ENCODE peak calls at places on chromosomes 16 and 17, in five cellular contexts. C, L, A, F and H are unnamed samples.

GRCh38 chr16:89324056-89325010 is 106.8 kb downstream of the ZNF778 start:
- DNase-seq in F (no peak), A (no peak), C (peak; percentile 36), L (no peak), H (no peak)

GRCh38 chr16:67177743-67178699 is 5.7 kb downstream of the MATCAP1 start:
- DNase-seq in A (peak; percentile 68), C (peak; percentile 93), L (no peak), F (no peak), H (no peak)

GRCh38 chr16:12903325-12904040 is 2.1 kb downstream of the SHISA9 start:
- DNase-seq in L (no peak), C (no peak), F (no peak), A (no peak), H (no peak)

GRCh38 chr17:55295411-55296170 is 30.8 kb downstream of the HLF start:
- DNase-seq in C (no peak), L (peak; percentile 62), A (peak; percentile 78), F (no peak), H (no peak)

GRCh38 chr16:89314858-89315257 is 97.4 kb downstream of the ZNF778 start:
- DNase-seq in F (no peak), A (no peak), L (no peak), C (no peak), H (no peak)

GRCh38 chr17:34892864-34893263 is 68.4 kb downstream of the CCT6B start:
- DNase-seq in L (no peak), C (no peak), F (no peak), A (peak; percentile 25), H (no peak)

GRCh38 chr17:6491071-6491700 is 46.9 kb downstream of the PIMREG start:
- DNase-seq in C (peak; percentile 32), L (no peak), F (no peak), A (no peak), H (no peak)

GRCh38 chr16:46629331-46629843 is 8.2 kb upstream of the SHCBP1 start:
- DNase-seq in C (no peak), F (no peak), L (no peak), A (peak; percentile 73), H (peak; percentile 25)

GRCh38 chr17:17228521-17229279 is 8.3 kb downstream of the FLCN start:
- DNase-seq in C (no peak), L (no peak), A (no peak), F (no peak), H (no peak)

GRCh38 chr17:75475851-75476250 is 19.4 kb downstream of the TMEM94 start:
- DNase-seq in C (no peak), A (no peak), L (no peak), F (no peak), H (no peak)

GRCh38 chr17:83087788-83088360 is 8.5 kb downstream of the METRNL start:
- DNase-seq in A (no peak), L (no peak), F (no peak), C (no peak), H (no peak)

GRCh38 chr17:4073983-4074830 is 68.6 kb downstream of the ZZEF1 start:
- DNase-seq in F (no peak), L (no peak), C (no peak), A (no peak), H (no peak)

GRCh38 chr17:8994319-8994718 is 27.0 kb upstream of the NTN1 start:
- DNase-seq in L (no peak), F (no peak), C (peak; percentile 87), A (peak; percentile 84), H (no peak)

GRCh38 chr17:56897646-56898424 is 16.0 kb downstream of the TRIM25 start:
- DNase-seq in F (no peak), L (no peak), C (no peak), A (no peak), H (no peak)

GRCh38 chr17:59439711-59440110 is 108.3 kb downstream of the YPEL2 start:
- DNase-seq in A (no peak), C (no peak), L (no peak), F (no peak), H (no peak)

GRCh38 chr16:89704281-89704680 is 2.8 kb upstream of the SPATA2L start:
- DNase-seq in F (no peak), A (no peak), L (no peak), C (no peak), H (no peak)

GRCh38 chr17:42241871-42242270 is 34.3 kb downstream of the STAT5B start:
- DNase-seq in F (no peak), A (no peak), L (no peak), C (no peak), H (no peak)

GRCh38 chr17:57935833-57936807 is 19.1 kb downstream of the CUEDC1 start:
- DNase-seq in A (no peak), L (no peak), C (no peak), F (no peak), H (no peak)

GRCh38 chr17:7816926-7817642 is 16.9 kb upstream of the KDM6B start:
- DNase-seq in L (no peak), C (no peak), F (no peak), A (no peak), H (no peak)

GRCh38 chr16:53456625-53457024 is 22.4 kb downstream of the RBL2 start:
- DNase-seq in A (no peak), L (no peak), C (no peak), F (no peak), H (no peak)

GRCh38 chr17:51745993-51746392 is 412.5 kb downstream of the CA10 start:
- DNase-seq in A (no peak), F (no peak), C (no peak), L (no peak), H (no peak)

GRCh38 chr17:76493505-76494167 is 7.6 kb downstream of the RHBDF2 start:
- DNase-seq in C (no peak), L (no peak), F (no peak), A (no peak), H (no peak)

GRCh38 chr17:27489045-27489715 is 32.9 kb downstream of the KSR1 start:
- DNase-seq in L (peak; percentile 87), F (peak; percentile 31), C (peak; percentile 89), A (peak; percentile 76), H (peak; percentile 21)

GRCh38 chr16:31568577-31569359 is 41.1 kb downstream of the AHSP start:
- DNase-seq in A (no peak), L (no peak), F (no peak), C (peak; percentile 83), H (no peak)
- TF ChIP-seq CTCF in A (no peak), L (no peak), F (no peak), C (no peak), H (no peak)

DNA sequence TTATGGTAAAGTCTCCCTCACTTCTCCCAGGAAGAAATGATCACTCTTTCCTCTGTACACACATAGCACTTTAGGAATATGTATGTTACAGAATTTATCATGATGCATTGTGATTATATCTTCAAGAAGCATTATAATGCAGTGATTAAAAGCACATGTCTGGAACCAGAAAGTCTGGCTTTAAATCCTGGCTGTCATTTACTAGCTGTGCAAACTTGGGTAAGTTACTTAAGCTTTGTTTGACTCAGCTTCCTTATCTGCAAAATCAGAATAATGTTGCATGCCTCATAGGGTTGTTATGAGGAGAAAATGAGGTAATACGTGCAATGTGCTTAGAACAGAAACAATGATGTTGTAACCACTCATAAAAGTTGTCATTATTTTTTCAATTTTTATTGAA is 156.3 kb upstream of the ZKSCAN2 start:
- DNase-seq in C (no peak), F (peak; percentile 6), A (peak; percentile 60), L (no peak), H (no peak)
- TF ChIP-seq CTCF in C (no peak), F (no peak), A (no peak), L (no peak), H (no peak)

GRCh38 chr16:55968221-55968620 is 93.0 kb upstream of the CES5A start:
- DNase-seq in A (no peak), F (no peak), C (no peak), L (no peak), H (no peak)
- TF ChIP-seq CTCF in A (no peak), F (no peak), C (no peak), L (no peak), H (no peak)

GRCh38 chr17:80600586-80600985 is 55.9 kb downstream of the RPTOR start:
- DNase-seq in L (no peak), F (no peak), A (no peak), C (no peak), H (no peak)

GRCh38 chr17:80598813-80599545 is 54.3 kb downstream of the RPTOR start:
- DNase-seq in C (no peak), A (no peak), F (no peak), L (no peak), H (no peak)

GRCh38 chr17:80594666-80595269 is 50.1 kb downstream of the RPTOR start:
- DNase-seq in C (no peak), F (no peak), A (no peak), L (no peak), H (no peak)

GRCh38 chr17:80599546-80600305 is 55.1 kb downstream of the RPTOR start:
- DNase-seq in F (no peak), C (no peak), A (no peak), L (no peak), H (no peak)

GRCh38 chr17:80596760-80597608 is 52.3 kb downstream of the RPTOR start:
- DNase-seq in A (no peak), C (no peak), F (no peak), L (no peak), H (no peak)
- TF ChIP-seq CTCF in A (no peak), C (no peak), F (no peak), L (no peak), H (no peak)